ENCODE peak calls at places on chromosome 6, in four cellular contexts. H is SK-N-SH, R is IMR-90, F is fibroblast of lung. P is an unnamed sample.

GRCh38 chr6:121971886-121972285 is 427.6 kb upstream of the HSF2 start:
- DNase-seq in H (no peak), F (no peak), R (peak), P (no peak)

GRCh38 chr6:113375950-113376846 is 480.9 kb upstream of the MARCKS start:
- DNase-seq in F (peak), R (peak), H (no peak), P (no peak)

GRCh38 chr6:136886110-136886509 is 36.0 kb upstream of the SLC35D3 start:
- DNase-seq in F (no peak), H (no peak), R (peak), P (no peak)

GRCh38 chr6:138012682-138013081 is 94.5 kb downstream of the PERP start:
- DNase-seq in H (no peak), F (no peak), R (no peak), P (no peak)

GRCh38 chr6:1786455-1787108 is 176.9 kb downstream of the FOXC1 start:
- DNase-seq in H (no peak), R (no peak), F (no peak), P (no peak)

GRCh38 chr6:82396964-82397761 is 33.5 kb downstream of the TPBG start:
- DNase-seq in H (no peak), R (peak), F (peak), P (no peak)

GRCh38 chr6:40315055-40315454 is 272.1 kb downstream of the LRFN2 start:
- DNase-seq in R (no peak), F (no peak), H (no peak), P (no peak)

GRCh38 chr6:121435444-121436069 is at the start of gene GJA1:
- DNase-seq in F (peak), R (peak), H (peak), P (peak)

GRCh38 chr6:110567957-110568696 is 91.7 kb upstream of the SLC22A16 start:
- DNase-seq in H (no peak), F (no peak), R (no peak), P (no peak)

GRCh38 chr6:136754820-136755219 is 37.5 kb downstream of the MAP3K5 start:
- DNase-seq in H (no peak), F (no peak), R (no peak), P (no peak)

GRCh38 chr6:132797975-132798819 is at the start of gene SLC18B1:
- DNase-seq in H (peak), R (peak), F (peak), P (peak)

GRCh38 chr6:31815025-31815838 is at the start of the genes HSPA1A and HSPA1L:
- DNase-seq in R (peak), F (peak), H (peak), P (peak)

DNA sequence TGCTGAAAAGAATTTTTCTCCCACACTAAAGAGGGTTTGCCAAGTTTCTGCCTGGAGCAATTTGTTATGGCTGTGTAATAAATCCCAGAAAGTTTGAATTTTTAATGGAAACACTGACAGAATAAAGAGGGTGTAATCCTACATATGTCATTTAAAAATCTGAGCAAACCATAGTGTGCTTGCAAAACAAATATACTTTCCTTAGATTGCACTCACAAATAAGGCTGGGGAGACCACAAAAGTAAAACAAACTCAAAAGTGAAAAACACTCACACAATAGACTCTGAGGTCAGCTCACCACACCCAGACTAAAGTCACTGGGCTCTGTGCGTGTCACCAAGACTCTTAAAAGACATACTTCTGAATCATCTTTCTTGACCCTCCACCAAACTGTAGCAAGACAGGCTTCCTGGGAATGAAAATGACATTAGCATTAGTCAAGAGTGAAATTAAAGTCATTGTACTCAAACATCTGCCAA is 4.8 kb upstream of the ATXN1 start:
- DNase-seq in R (peak), F (peak), H (no peak), P (no peak)
- H3K4me2 ChIP-seq in R (no peak), F (no peak), H (peak), P (no peak)

GRCh38 chr6:14977747-14978382 is 268.0 kb upstream of the JARID2 start:
- DNase-seq in H (no peak), F (peak), R (no peak), P (no peak)

GRCh38 chr6:14985366-14985765 is 260.5 kb upstream of the JARID2 start:
- DNase-seq in H (no peak), F (no peak), R (no peak), P (no peak)

GRCh38 chr6:14984454-14984853 is 261.4 kb upstream of the JARID2 start:
- DNase-seq in R (peak), H (no peak), F (peak), P (no peak)

GRCh38 chr6:14983599-14984296 is 262.1 kb upstream of the JARID2 start:
- DNase-seq in F (peak), H (no peak), R (peak), P (no peak)

GRCh38 chr6:14981960-14982359 is 263.9 kb upstream of the JARID2 start:
- DNase-seq in R (no peak), F (no peak), H (no peak), P (no peak)
- H3K4me2 ChIP-seq in R (no peak), F (no peak), H (no peak), P (no peak)

GRCh38 chr6:16352821-16353438 is 114.5 kb downstream of the GMPR start:
- DNase-seq in F (no peak), H (no peak), R (no peak), P (no peak)

GRCh38 chr6:16355238-16355637 is 116.9 kb downstream of the GMPR start:
- DNase-seq in H (no peak), R (no peak), F (no peak), P (no peak)

GRCh38 chr6:16354692-16355091 is 116.3 kb downstream of the GMPR start:
- DNase-seq in F (no peak), H (peak), R (no peak), P (no peak)

GRCh38 chr6:16358531-16359138 is 120.2 kb downstream of the GMPR start:
- DNase-seq in H (no peak), F (no peak), R (no peak), P (no peak)

DNA sequence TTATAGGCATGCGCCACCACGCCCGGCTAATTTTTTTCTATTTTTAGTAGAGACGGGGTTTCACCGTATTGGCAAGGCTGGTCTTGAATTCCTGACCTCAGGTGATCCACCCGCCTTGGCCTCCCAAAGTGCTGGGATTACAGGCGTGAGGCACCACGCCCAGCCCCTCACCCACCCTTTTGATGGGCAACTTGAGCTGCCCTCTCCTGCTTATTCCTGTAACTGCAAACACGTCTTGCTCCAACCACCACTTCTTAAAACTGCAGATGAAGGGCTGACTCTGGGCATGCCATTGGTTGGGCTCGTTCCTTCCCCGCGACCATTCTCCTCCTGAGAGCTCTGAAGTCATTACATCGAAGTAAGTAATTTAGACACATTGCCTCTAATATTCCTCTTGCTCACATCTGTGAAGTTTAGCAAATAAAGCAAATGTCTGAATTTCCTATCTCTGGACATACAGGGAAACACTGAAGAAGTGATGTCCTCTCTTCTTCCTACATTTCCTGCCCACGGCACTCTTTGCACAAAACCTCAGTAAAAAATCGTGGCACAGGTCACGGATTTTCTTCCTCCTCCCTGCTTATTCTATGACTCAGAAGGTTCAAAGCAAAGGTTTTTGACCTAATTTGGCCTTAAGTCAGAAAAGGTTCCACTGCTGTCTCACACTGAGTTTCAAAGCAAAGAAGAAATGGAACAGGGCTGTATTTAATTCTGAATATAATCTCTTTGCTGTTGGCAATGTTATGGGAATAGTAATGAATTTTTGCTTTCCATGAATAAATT is 117.5 kb downstream of the GMPR start:
- DNase-seq in R (no peak), H (no peak), F (peak), P (no peak)
- H3K4me2 ChIP-seq in R (no peak), H (no peak), F (no peak), P (no peak)

DNA sequence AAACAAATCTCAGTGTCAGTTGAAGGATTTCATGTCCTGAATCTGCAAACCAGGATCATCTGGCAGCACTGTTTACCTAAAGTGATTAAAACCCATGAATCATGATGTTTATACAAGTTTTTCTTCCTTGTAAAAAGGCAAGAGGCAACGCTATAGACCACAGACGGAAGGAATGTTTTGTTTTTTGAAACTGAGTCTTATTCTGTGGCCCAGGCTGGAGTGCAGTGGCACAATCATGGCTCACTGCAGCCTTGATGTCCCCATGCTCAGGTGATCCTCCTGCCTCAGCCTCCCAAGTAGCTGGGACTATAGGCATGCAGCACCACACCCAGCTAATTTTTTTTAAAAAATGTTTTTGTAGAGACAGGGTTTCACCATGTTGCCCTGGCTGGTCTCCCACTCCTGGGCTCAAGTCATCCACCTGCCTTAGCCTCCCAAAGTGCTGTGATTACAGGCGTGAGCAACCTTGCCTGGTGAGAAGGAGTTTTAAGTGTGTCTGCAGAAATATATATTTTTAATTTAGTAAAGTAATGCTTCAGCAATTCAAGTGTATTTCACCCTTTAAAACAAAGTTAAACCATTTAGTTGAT is 30.0 kb upstream of the SH3BGRL2 start:
- DNase-seq in F (peak), H (no peak), R (peak), P (no peak)
- H3K4me2 ChIP-seq in F (peak), H (peak), R (no peak), P (no peak)

DNA sequence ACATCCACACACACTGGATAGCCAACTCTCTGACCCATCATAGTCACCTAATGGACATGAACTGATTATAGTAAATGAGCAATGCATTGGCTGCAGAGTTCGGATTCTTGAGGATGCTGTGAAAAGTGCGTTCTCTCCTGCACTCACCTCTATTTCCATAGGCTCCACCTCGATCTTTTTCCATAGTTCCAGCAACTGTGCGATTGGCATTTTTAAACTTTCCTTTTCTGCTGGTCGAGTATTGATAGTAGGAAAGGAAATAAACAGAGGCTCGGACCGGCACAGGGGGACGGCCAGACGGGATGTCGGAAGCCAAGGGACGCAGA is 94.4 kb downstream of the RNASET2 start:
- DNase-seq in R (no peak), F (no peak), H (peak), P (no peak)
- H3K4me2 ChIP-seq in R (peak), F (peak), H (peak), P (peak)

GRCh38 chr6:51214442-51214841 is 395.8 kb downstream of the TFAP2B start:
- DNase-seq in R (no peak), F (no peak), H (no peak), P (peak)
- H3K4me2 ChIP-seq in R (no peak), F (no peak), H (no peak), P (peak)

DNA sequence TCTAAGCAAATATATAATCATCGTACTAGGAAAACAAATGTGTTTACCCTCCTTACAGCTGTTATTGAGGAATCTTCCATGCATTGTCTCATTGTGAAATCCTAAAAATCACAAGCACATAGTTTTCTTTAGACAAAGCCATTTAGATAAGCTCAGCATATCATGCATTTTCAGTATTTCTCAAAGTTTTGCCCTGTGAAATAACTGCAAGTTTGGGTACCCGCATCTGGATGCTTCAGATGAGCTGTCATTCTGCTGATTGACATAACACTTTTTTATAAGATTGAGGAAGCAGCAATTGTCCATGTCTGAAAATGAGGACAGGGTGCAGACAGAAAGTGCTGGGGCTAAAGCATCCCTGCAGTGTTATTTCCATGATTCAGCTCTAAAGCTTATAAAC is 96.2 kb downstream of the IYD start:
- DNase-seq in H (no peak), F (no peak), R (no peak), P (no peak)
- H3K4me2 ChIP-seq in H (no peak), F (no peak), R (no peak), P (no peak)

DNA sequence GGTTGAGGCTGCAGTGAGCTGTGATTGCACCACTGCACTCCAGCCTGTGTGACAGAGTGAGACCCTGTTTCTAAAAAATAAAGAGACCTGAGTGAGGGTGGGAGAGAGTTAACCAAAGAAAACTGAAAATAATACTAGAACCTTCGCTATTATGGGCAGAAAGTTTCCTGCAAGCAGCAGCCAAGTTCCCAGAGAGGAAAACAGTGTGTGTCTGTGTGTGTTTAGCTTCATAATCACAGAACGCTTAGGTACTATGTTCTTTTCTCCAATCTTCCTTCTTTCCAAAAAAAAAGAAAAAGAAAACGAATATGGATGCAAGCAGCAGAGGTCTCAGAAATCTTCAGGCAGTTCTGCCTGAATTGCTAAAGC is 170.0 kb downstream of the LY86 start:
- DNase-seq in H (no peak), R (no peak), F (no peak), P (no peak)
- H3K4me2 ChIP-seq in H (no peak), R (no peak), F (no peak), P (peak)

DNA sequence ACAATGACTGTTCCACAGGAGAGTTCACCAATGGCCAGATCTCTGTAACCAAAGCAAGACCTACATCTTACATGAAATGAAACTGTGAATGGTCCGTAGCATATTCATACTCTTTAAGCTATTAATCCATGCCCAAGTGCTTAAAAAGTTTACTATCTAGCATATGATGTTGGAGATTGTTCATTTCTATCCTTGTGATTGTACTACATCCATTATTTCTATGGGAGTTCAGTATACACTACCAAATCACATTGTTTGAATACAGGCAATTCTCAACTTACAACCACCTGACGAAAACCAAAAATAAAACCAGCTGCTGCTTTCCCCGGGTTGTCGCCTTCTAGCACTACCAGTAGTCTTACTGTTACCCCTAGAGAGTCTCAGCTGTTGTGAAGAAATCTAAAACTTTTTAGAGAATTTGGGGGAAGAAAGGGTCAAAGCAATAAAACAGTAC is 37.9 kb downstream of the HIVEP2 start:
- DNase-seq in H (no peak), R (no peak), F (no peak), P (no peak)
- H3K4me2 ChIP-seq in H (no peak), R (no peak), F (no peak), P (no peak)

P was measured in neural progenitor cell.